ENCODE peak calls at places on chromosomes 16 and 17, in ten cellular contexts. Q is GM10248; R is foreskin fibroblast; C is thyroid gland; J is lower leg skin; S is ascending aorta; P is CD4-positive, alpha-beta T cell; D is ovary; A is CD8-positive, alpha-beta T cell; L is hepatocyte. H is an unnamed sample.

GRCh38 chr17:30995347-30995746 is 24.5 kb downstream of the RNF135 start:
- DNase-seq in Q (no peak), R (no peak), C (no peak), J (no peak), S (no peak), P (no peak), D (no peak), A (no peak), L (no peak), H (no peak)

GRCh38 chr17:82310877-82311276 is 6.5 kb downstream of the CD7 start:
- DNase-seq in Q (no peak), R (no peak), C (no peak), J (no peak), S (no peak), P (no peak), D (no peak), A (no peak), L (no peak), H (no peak)

GRCh38 chr16:21145738-21146137 is 4.9 kb downstream of the DNAH3 start:
- DNase-seq in Q (no peak), R (no peak), C (peak; percentile 74), J (peak; percentile 45), S (peak; percentile 11), P (no peak), D (no peak), A (no peak), L (no peak), H (no peak)

GRCh38 chr16:56741399-56741798 is 11.5 kb downstream of the NUP93 start:
- DNase-seq in Q (no peak), R (no peak), C (no peak), J (no peak), S (no peak), P (no peak), D (no peak), A (no peak), L (no peak), H (no peak)

GRCh38 chr17:74779948-74780400 is 3.8 kb upstream of the NAT9 start:
- DNase-seq in Q (peak; percentile 67), R (no peak), C (no peak), J (no peak), S (peak; percentile 78), P (peak; percentile 61), D (no peak), A (peak; percentile 44), L (no peak), H (no peak)

GRCh38 chr16:3460121-3460520 is 16.6 kb downstream of the NAA60 start:
- DNase-seq in Q (no peak), R (no peak), C (no peak), J (no peak), S (no peak), P (no peak), D (no peak), A (no peak), L (no peak), H (no peak)

GRCh38 chr17:35930211-35931065 is at the start of gene RDM1:
- DNase-seq in Q (peak; percentile 93), R (peak; percentile 26), C (peak; percentile 55), J (peak; percentile 78), S (peak; percentile 68), P (peak; percentile 69), D (peak; percentile 43), A (peak; percentile 67), L (peak; percentile 85), H (peak; percentile 80)

GRCh38 chr17:75504347-75505151 is 10.8 kb downstream of the CASKIN2 start:
- DNase-seq in Q (peak; percentile 84), R (no peak), C (peak; percentile 38), J (no peak), S (no peak), P (peak; percentile 50), D (no peak), A (no peak), L (peak; percentile 58), H (peak; percentile 54)

GRCh38 chr17:38727661-38728220 is 2.4 kb upstream of the CISD3 start:
- DNase-seq in Q (no peak), R (no peak), C (no peak), J (no peak), S (no peak), P (no peak), D (no peak), A (no peak), L (no peak), H (no peak)

GRCh38 chr16:19657831-19658230 is 60.2 kb downstream of the KNOP1 start:
- DNase-seq in Q (no peak), R (no peak), C (no peak), J (no peak), S (no peak), P (no peak), D (no peak), A (no peak), L (no peak), H (no peak)

GRCh38 chr17:50003916-50004315 is 8.9 kb upstream of the DLX3 start:
- DNase-seq in Q (no peak), R (no peak), C (no peak), J (no peak), S (no peak), P (no peak), D (no peak), A (no peak), L (no peak), H (no peak)

GRCh38 chr17:40447148-40447644 is 3.9 kb downstream of the IGFBP4 start:
- DNase-seq in Q (no peak), R (no peak), C (no peak), J (no peak), S (peak; percentile 73), P (no peak), D (no peak), A (no peak), L (no peak), H (no peak)

GRCh38 chr17:40443196-40443987 is at the start of gene IGFBP4:
- DNase-seq in Q (peak; percentile 81), R (peak; percentile 79), C (peak; percentile 87), J (peak; percentile 97), S (peak; percentile 88), P (peak; percentile 72), D (peak; percentile 91), A (peak; percentile 55), L (peak; percentile 90), H (peak; percentile 83)

GRCh38 chr17:40443988-40444899 is 994 bp downstream of the IGFBP4 start:
- DNase-seq in Q (no peak), R (no peak), C (peak; percentile 53), J (no peak), S (no peak), P (no peak), D (peak; percentile 53), A (no peak), L (no peak), H (no peak)

GRCh38 chr17:40448213-40448638 is 5.0 kb downstream of the IGFBP4 start:
- DNase-seq in Q (no peak), R (no peak), C (peak; percentile 66), J (no peak), S (peak; percentile 73), P (no peak), D (no peak), A (no peak), L (no peak), H (no peak)

DNA sequence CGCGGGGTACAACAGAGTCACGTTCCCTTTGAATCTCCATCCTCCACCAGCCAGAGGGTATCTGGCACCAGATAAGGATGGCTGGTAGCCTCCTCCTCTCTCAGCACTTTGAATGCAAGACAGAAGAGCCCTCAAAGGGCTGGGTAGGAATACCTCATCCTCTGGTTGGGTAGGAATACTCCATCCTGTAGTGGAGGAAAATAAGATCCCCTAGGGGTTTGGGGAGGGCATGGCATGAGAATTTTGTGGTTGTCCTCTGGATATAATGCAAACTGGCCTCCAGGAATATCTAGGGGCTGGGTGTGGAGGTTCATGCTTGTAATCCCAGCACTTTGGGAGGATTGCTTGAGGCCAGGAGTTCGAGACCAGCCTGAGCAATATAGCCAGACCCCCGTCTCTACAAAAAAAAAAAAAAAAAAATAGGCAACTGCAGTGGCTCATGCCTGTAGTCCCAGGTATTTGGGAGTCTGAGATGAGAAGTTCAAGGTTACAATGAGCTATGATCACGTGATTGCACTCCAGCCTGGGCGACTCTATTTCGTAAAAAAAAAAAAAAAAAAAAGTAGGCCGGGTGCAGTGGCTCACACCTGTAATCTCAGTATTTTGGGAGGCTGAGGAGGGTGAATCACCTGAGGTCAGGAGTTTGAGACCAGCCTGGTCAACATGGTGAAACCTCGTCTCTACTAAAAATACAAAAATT is 2.7 kb downstream of the IGFBP4 start:
- DNase-seq in Q (no peak), R (no peak), C (no peak), J (no peak), S (no peak), P (no peak), D (no peak), A (no peak), L (no peak), H (no peak)
- TF ChIP-seq CTCF in Q (no peak), R (peak; percentile 14), C (no peak), J (no peak), S (no peak), P (no peak), D (peak; percentile 33), A (no peak), L (no peak), H (no peak)

DNA sequence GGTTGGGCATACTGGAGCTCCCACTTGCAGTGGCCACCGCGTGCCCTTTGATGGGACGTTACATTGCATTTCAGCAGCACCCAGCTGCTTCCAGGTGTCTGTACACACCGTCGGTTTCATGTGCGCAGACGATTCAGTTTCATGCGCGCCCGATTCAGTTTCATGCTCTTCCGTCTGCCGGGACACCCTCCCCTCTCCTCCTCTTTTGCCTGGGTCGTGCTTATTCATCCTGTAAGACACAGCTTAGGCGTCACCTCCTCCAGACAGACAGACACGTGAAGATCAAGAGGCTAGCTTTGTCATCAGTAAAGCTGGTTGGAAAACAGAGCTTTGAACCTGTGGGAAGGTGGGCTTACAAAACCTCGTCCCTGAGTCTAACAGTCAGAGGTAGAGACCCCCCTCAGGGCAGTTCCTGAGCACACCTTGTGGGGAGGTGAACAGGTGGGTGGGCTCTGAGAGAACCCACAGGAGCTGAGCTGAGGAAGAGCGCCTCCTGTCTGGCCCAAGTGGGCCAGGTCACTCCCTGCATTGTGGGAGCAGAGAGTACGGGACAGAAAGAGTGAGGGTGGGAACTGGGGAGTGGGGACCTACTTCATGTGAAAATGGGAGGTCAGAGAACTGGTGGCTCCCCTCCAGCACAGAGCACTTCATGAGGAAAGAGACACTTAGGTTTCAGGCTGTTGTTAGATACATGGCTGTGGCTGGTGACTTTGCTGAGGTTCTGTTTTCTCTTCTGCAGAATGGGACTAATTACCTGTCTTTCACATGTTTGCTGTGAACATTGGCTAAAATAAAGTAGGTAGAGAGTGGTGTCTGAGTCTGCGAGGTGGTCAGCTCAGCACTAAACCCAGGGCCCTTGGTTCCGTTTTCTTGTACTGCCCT is 122.1 kb downstream of the SNX29 start:
- DNase-seq in Q (no peak), R (no peak), C (no peak), J (no peak), S (no peak), P (no peak), D (no peak), A (no peak), L (no peak), H (no peak)
- TF ChIP-seq CTCF in Q (no peak), R (no peak), C (no peak), J (no peak), S (no peak), P (no peak), D (no peak), A (no peak), L (no peak), H (no peak)

GRCh38 chr17:55585629-55586028 is 74.4 kb upstream of the SMIM36 start:
- DNase-seq in Q (no peak), R (no peak), C (no peak), J (no peak), S (no peak), P (no peak), D (no peak), A (no peak), L (no peak), H (no peak)
- TF ChIP-seq CTCF in Q (no peak), R (no peak), C (no peak), J (no peak), S (no peak), P (no peak), D (no peak), A (no peak), L (no peak), H (no peak)

GRCh38 chr16:11698271-11698689 is 30.0 kb downstream of the SNN start:
- DNase-seq in Q (no peak), R (no peak), C (no peak), J (peak; percentile 56), S (no peak), P (no peak), D (no peak), A (no peak), L (no peak), H (no peak)
- TF ChIP-seq CTCF in Q (no peak), R (no peak), C (no peak), J (no peak), S (no peak), P (peak; percentile 19), D (no peak), A (no peak), L (no peak), H (no peak)